ENCODE peak calls at places on chromosomes 2 and 18, in four cellular contexts. O, U, M and X are unnamed samples.

GRCh38 chr18:55585050-55585449 is 2.9 kb downstream of the TCF4 start:
- DNase-seq in U (no peak), M (no peak), O (no peak), X (no peak)

GRCh38 chr2:71882949-71883472 is 264.7 kb downstream of the CYP26B1 start:
- DNase-seq in M (peak; percentile 92), O (peak; percentile 79), U (peak; percentile 94), X (no peak)

GRCh38 chr2:70078384-70078783 is 8.9 kb upstream of the PCBP1 start:
- DNase-seq in O (no peak), U (no peak), M (peak; percentile 41), X (no peak)

GRCh38 chr18:24499814-24500601 is 39.6 kb downstream of the HRH4 start:
- DNase-seq in O (no peak), M (no peak), U (no peak), X (no peak)

GRCh38 chr2:226910384-226910783 is 74.5 kb downstream of the RHBDD1 start:
- DNase-seq in U (no peak), M (no peak), O (no peak), X (no peak)

GRCh38 chr2:60707750-60708371 is 48.2 kb upstream of the PAPOLG start:
- DNase-seq in U (peak; percentile 49), M (peak; percentile 46), O (peak; percentile 47), X (peak; percentile 2)

GRCh38 chr18:48817021-48817461 is 133.7 kb downstream of the SMAD7 start:
- DNase-seq in U (no peak), M (no peak), O (no peak), X (no peak)

GRCh38 chr2:72128843-72129227 is 18.8 kb downstream of the CYP26B1 start:
- DNase-seq in O (no peak), U (no peak), M (no peak), X (no peak)

GRCh38 chr2:187553908-187554703 is at the start of gene TFPI:
- DNase-seq in U (peak; percentile 64), M (peak; percentile 74), O (peak; percentile 70), X (no peak)

GRCh38 chr2:128275498-128276045 is 43.1 kb downstream of the HS6ST1 start:
- DNase-seq in O (no peak), U (no peak), M (no peak), X (no peak)

GRCh38 chr2:98911376-98912154 is 24.5 kb downstream of the CRACDL start:
- DNase-seq in O (no peak), M (no peak), U (peak; percentile 71), X (no peak)

GRCh38 chr2:241489080-241489479 is 19.3 kb downstream of the STK25 start:
- DNase-seq in U (no peak), O (no peak), M (peak; percentile 65), X (no peak)

GRCh38 chr18:73577365-73577764 is 570.3 kb downstream of the FBXO15 start:
- DNase-seq in O (no peak), U (no peak), M (no peak), X (no peak)

GRCh38 chr2:69830045-69830905 is 815 bp downstream of the GMCL1 start:
- DNase-seq in M (peak; percentile 28), U (peak; percentile 47), O (peak; percentile 43), X (no peak)

GRCh38 chr2:54416166-54416798 is 39.8 kb upstream of the SPTBN1 start:
- DNase-seq in M (no peak), O (no peak), U (peak; percentile 56), X (no peak)

GRCh38 chr2:112229365-112229764 is 25.5 kb downstream of the ZC3H8 start:
- DNase-seq in U (no peak), O (peak; percentile 33), M (no peak), X (no peak)

GRCh38 chr2:1815053-1815452 is 70.7 kb upstream of the PXDN start:
- DNase-seq in M (no peak), U (no peak), O (no peak), X (no peak)

GRCh38 chr2:134417968-134418557 is 164.2 kb downstream of the MGAT5 start:
- DNase-seq in U (no peak), M (no peak), O (no peak), X (no peak)

GRCh38 chr18:59848002-59848401 is 51.8 kb upstream of the PMAIP1 start:
- DNase-seq in U (no peak), M (no peak), O (no peak), X (no peak)

GRCh38 chr2:200625958-200626363 is 40.1 kb downstream of the AOX1 start:
- DNase-seq in U (no peak), M (no peak), O (no peak), X (no peak)

GRCh38 chr18:75130591-75131274 is 78.2 kb downstream of the PTGR3 start:
- DNase-seq in U (no peak), O (no peak), M (no peak), X (no peak)

GRCh38 chr2:112881217-112882000 is 29.6 kb upstream of the IL37 start:
- DNase-seq in O (no peak), M (peak; percentile 47), U (peak; percentile 54), X (peak; percentile 58)

GRCh38 chr2:226993171-226993570 is 157.3 kb downstream of the RHBDD1 start:
- DNase-seq in U (no peak), O (no peak), M (no peak), X (no peak)

GRCh38 chr2:97673915-97674283 is 4.4 kb downstream of the C2orf92 start:
- DNase-seq in O (no peak), M (peak; percentile 34), U (no peak), X (no peak)

GRCh38 chr2:195498839-195499490 is 158.1 kb upstream of the SLC39A10 start:
- DNase-seq in O (no peak), U (no peak), M (no peak), X (no peak)

GRCh38 chr2:61114147-61114546 is 47.8 kb upstream of the C2orf74 start:
- DNase-seq in M (no peak), U (no peak), O (no peak), X (no peak)

GRCh38 chr18:25076980-25077780 is 274.8 kb downstream of the ZNF521 start:
- DNase-seq in U (peak; percentile 91), M (no peak), O (no peak), X (no peak)

GRCh38 chr2:206213514-206213845 is 53.8 kb downstream of the EEF1B2 start:
- DNase-seq in O (no peak), M (no peak), U (no peak), X (no peak)

GRCh38 chr2:33696234-33696633 is 97.1 kb upstream of the FAM98A start:
- DNase-seq in O (no peak), U (no peak), M (no peak), X (no peak)

GRCh38 chr2:74253937-74254336 is 55.5 kb downstream of the MTHFD2 start:
- DNase-seq in O (no peak), M (no peak), U (no peak), X (no peak)

GRCh38 chr2:119431976-119432881 is 575 bp downstream of the TMEM37 start:
- DNase-seq in O (no peak), U (no peak), M (no peak), X (no peak)

GRCh38 chr2:56183643-56184499 is at the start of gene CCDC85A:
- DNase-seq in M (peak; percentile 87), U (peak; percentile 46), O (peak; percentile 81), X (no peak)

GRCh38 chr2:196174424-196174823 is 3.0 kb upstream of the STK17B start:
- DNase-seq in M (no peak), O (no peak), U (no peak), X (no peak)

GRCh38 chr2:72794572-72794971 is 31.3 kb downstream of the EXOC6B start:
- DNase-seq in M (no peak), U (no peak), O (no peak), X (no peak)

GRCh38 chr2:23711979-23712755 is 214.8 kb downstream of the ATAD2B start:
- DNase-seq in M (no peak), U (no peak), O (no peak), X (no peak)

GRCh38 chr18:23136326-23137092 is 1.2 kb downstream of the CABLES1 start:
- DNase-seq in M (no peak), O (no peak), U (no peak), X (no peak)

GRCh38 chr18:23134780-23135678 is at the start of gene CABLES1:
- DNase-seq in U (peak; percentile 74), M (no peak), O (peak; percentile 59), X (no peak)

GRCh38 chr18:23137093-23137640 is 1.9 kb downstream of the CABLES1 start:
- DNase-seq in O (no peak), U (no peak), M (no peak), X (no peak)

GRCh38 chr18:23133860-23134779 is 1.2 kb upstream of the CABLES1 start:
- DNase-seq in M (peak; percentile 58), U (peak; percentile 91), O (peak; percentile 76), X (peak; percentile 59)

GRCh38 chr18:23135679-23136325 is 517 bp downstream of the CABLES1 start:
- DNase-seq in U (no peak), M (no peak), O (no peak), X (no peak)
- TF ChIP-seq ESRRA in U (no peak), M (no peak), O (no peak), X (no peak)

GRCh38 chr2:28134857-28135256 is 244.3 kb downstream of the BABAM2 start:
- DNase-seq in M (no peak), U (no peak), O (no peak), X (no peak)

GRCh38 chr2:28135324-28135723 is 244.8 kb downstream of the BABAM2 start:
- DNase-seq in M (no peak), O (no peak), U (no peak), X (no peak)

GRCh38 chr2:28134262-28134812 is 243.8 kb downstream of the BABAM2 start:
- DNase-seq in M (no peak), O (peak; percentile 11), U (no peak), X (no peak)

GRCh38 chr2:28136557-28136956 is 246.0 kb downstream of the BABAM2 start:
- DNase-seq in O (no peak), U (peak; percentile 25), M (no peak), X (no peak)

GRCh38 chr2:28137221-28137620 is 246.7 kb downstream of the BABAM2 start:
- DNase-seq in O (peak; percentile 29), U (no peak), M (no peak), X (no peak)
- TF ChIP-seq ESRRA in O (no peak), U (no peak), M (no peak), X (no peak)

GRCh38 chr18:44324361-44324760 is 356.3 kb upstream of the SETBP1 start:
- DNase-seq in U (no peak), O (no peak), M (no peak), X (no peak)

GRCh38 chr18:44323125-44323524 is 357.6 kb upstream of the SETBP1 start:
- DNase-seq in U (no peak), M (no peak), O (no peak), X (no peak)

GRCh38 chr18:44320619-44321460 is 359.8 kb upstream of the SETBP1 start:
- DNase-seq in O (peak; percentile 4), M (no peak), U (no peak), X (no peak)

GRCh38 chr18:44321868-44322590 is 358.7 kb upstream of the SETBP1 start:
- DNase-seq in O (no peak), U (no peak), M (no peak), X (no peak)

GRCh38 chr18:44325903-44326650 is 354.6 kb upstream of the SETBP1 start:
- DNase-seq in O (peak; percentile 30), M (no peak), U (no peak), X (no peak)
- TF ChIP-seq ESRRA in O (no peak), M (no peak), U (no peak), X (no peak)

DNA sequence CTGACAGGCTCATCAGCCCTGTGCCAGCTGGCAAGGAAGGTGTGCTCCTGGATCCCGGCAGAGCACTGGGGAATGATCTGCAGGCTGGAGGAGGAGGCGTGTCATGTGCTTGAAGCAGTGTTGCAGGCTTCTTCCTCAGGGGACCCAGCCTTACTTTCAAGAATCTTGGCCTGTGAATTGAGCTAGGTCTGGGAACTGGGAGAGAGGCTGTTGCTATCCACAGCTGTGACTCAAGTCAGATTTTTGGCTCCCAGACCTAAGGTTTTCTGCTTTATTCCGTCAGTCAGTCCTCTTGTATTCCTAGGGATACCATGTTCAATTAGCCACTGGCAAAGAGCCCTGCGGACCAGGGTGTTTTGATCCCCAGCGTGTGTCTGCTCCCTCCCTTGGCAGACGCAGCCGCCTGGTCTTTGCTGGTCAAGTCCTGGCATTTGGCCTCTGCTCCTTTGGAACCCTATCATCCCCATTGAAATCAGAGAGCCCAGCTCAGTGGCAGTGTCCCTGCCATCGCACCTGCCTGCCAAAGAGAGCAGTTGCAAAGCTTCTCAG is 32.4 kb downstream of the ASB1 start:
- DNase-seq in M (no peak), O (no peak), U (no peak), X (no peak)
- TF ChIP-seq ESRRA in M (no peak), O (no peak), U (no peak), X (no peak)